ENCODE peak calls at places on chromosomes 3 and 15, in ten cellular contexts. U is RPMI7951; L is non-pigmented ciliary epithelial cell; T is NT2/D1; M is nephron progenitor cell; F is colonic mucosa; C is activated CD4-positive, alpha-beta T cell treated with anti-CD3 and anti-CD28 coated beads for 24 hours; W is stimulated activated CD8-positive, alpha-beta memory T cell treated with anti-CD3 and anti-CD28 coated beads, Interleukin-7, amount 100 ng/mL, for 24 hours; J is HCT116; R is HEK293T. V is an unnamed sample.

GRCh38 chr15:27082526-27082925 is 111.5 kb downstream of the GABRG3 start:
- DNase-seq in J (no peak), M (no peak), T (no peak), R (no peak), C (no peak), W (no peak), F (no peak), L (no peak), U (no peak), V (no peak)

GRCh38 chr3:21587894-21588293 is 163.1 kb downstream of the ZNF385D start:
- DNase-seq in C (no peak), W (no peak), L (no peak), R (no peak), J (no peak), F (no peak), M (no peak), U (no peak), T (no peak), V (no peak)

GRCh38 chr15:34437687-34438086 is at the start of gene GOLGA8A:
- DNase-seq in L (no peak), C (peak; percentile 76), M (peak; percentile 69), J (peak; percentile 62), R (peak; percentile 70), W (peak; percentile 68), U (peak; percentile 76), T (peak; percentile 43), F (no peak), V (peak; percentile 85)

GRCh38 chr15:83845230-83845629 is 191.3 kb downstream of the ADAMTSL3 start:
- DNase-seq in C (no peak), M (no peak), F (no peak), L (peak; percentile 59), J (no peak), R (no peak), U (peak; percentile 42), W (no peak), T (no peak), V (no peak)

GRCh38 chr15:46277994-46278885 is 643.4 kb downstream of the SQOR start:
- DNase-seq in U (no peak), W (no peak), R (no peak), C (no peak), J (no peak), T (no peak), F (no peak), M (no peak), L (no peak), V (no peak)

GRCh38 chr15:48233246-48233645 is 27.1 kb downstream of the SLC12A1 start:
- DNase-seq in W (no peak), T (no peak), F (no peak), J (no peak), M (no peak), U (no peak), C (no peak), R (no peak), L (no peak), V (no peak)

GRCh38 chr3:155262295-155262694 is 31.2 kb downstream of the STRIT1 start:
- DNase-seq in F (no peak), T (no peak), W (no peak), J (no peak), R (no peak), L (no peak), U (no peak), C (no peak), M (no peak), V (no peak)

GRCh38 chr3:8734137-8734878 is 706 bp downstream of the CAV3 start:
- DNase-seq in M (no peak), U (no peak), C (no peak), J (no peak), F (no peak), R (no peak), T (no peak), W (no peak), L (no peak), V (no peak)

GRCh38 chr15:29003446-29004233 is 117.9 kb downstream of the APBA2 start:
- DNase-seq in M (no peak), R (no peak), J (no peak), U (no peak), C (no peak), L (no peak), W (no peak), F (no peak), T (no peak), V (no peak)

GRCh38 chr3:27253831-27254230 is 115.4 kb downstream of the NEK10 start:
- DNase-seq in L (peak; percentile 10), C (no peak), F (peak; percentile 66), R (peak; percentile 51), J (peak; percentile 51), M (peak; percentile 19), T (peak; percentile 16), W (no peak), U (peak; percentile 73), V (no peak)